ENCODE peak calls at places on chromosomes 16 and 17, in five cellular contexts. One of them, this sample, is unnamed.

GRCh38 chr17:48998557-48999440 is 1.6 kb downstream of the IGF2BP1 start:
- DNase-seq in A549: peak
- DNase-seq in SJCRH30: peak
- DNase-seq in small intestine: no peak
- DNase-seq in heart left ventricle: no peak
- DNase-seq in this sample: peak

GRCh38 chr16:23505180-23505665 is 5.1 kb downstream of the GGA2 start:
- DNase-seq in A549: no peak
- DNase-seq in SJCRH30: no peak
- DNase-seq in small intestine: no peak
- DNase-seq in heart left ventricle: no peak
- DNase-seq in this sample: peak

GRCh38 chr17:39573447-39574298 is 34.0 kb downstream of the NEUROD2 start:
- DNase-seq in A549: peak
- DNase-seq in SJCRH30: peak
- DNase-seq in small intestine: peak
- DNase-seq in heart left ventricle: peak
- DNase-seq in this sample: peak

GRCh38 chr17:61490540-61490975 is 38.3 kb downstream of the TBX4 start:
- DNase-seq in A549: peak
- DNase-seq in SJCRH30: no peak
- DNase-seq in small intestine: peak
- DNase-seq in heart left ventricle: no peak
- DNase-seq in this sample: no peak

GRCh38 chr17:5678171-5678570 is 93.9 kb upstream of the NLRP1 start:
- DNase-seq in A549: no peak
- DNase-seq in SJCRH30: no peak
- DNase-seq in small intestine: no peak
- DNase-seq in heart left ventricle: no peak
- DNase-seq in this sample: no peak

GRCh38 chr17:50173335-50173941 is 7.6 kb downstream of the SGCA start:
- DNase-seq in A549: peak
- DNase-seq in SJCRH30: no peak
- DNase-seq in small intestine: no peak
- DNase-seq in heart left ventricle: peak
- DNase-seq in this sample: no peak

GRCh38 chr17:4998027-4998665 is 396 bp downstream of the KIF1C start:
- DNase-seq in A549: peak
- DNase-seq in SJCRH30: peak
- DNase-seq in small intestine: no peak
- DNase-seq in heart left ventricle: peak
- DNase-seq in this sample: no peak

GRCh38 chr16:35180970-35181369 is 1721.6 kb downstream of the TP53TG3F start:
- DNase-seq in A549: no peak
- DNase-seq in SJCRH30: no peak
- DNase-seq in small intestine: no peak
- DNase-seq in heart left ventricle: no peak
- DNase-seq in this sample: no peak

GRCh38 chr16:27689711-27690110 is 139.8 kb downstream of the KATNIP start:
- DNase-seq in A549: no peak
- DNase-seq in SJCRH30: no peak
- DNase-seq in small intestine: no peak
- DNase-seq in heart left ventricle: peak
- DNase-seq in this sample: no peak

GRCh38 chr17:59753522-59754467 is 46.3 kb downstream of the VMP1 start:
- DNase-seq in A549: peak
- DNase-seq in SJCRH30: peak
- DNase-seq in small intestine: peak
- DNase-seq in heart left ventricle: no peak
- DNase-seq in this sample: peak

GRCh38 chr17:82400830-82401229 is 17.3 kb upstream of the HEXD start:
- DNase-seq in A549: no peak
- DNase-seq in SJCRH30: peak
- DNase-seq in small intestine: no peak
- DNase-seq in heart left ventricle: peak
- DNase-seq in this sample: no peak
- H3K27ac ChIP-seq in A549: no peak
- H3K27ac ChIP-seq in SJCRH30: peak
- H3K27ac ChIP-seq in small intestine: no peak
- H3K27ac ChIP-seq in heart left ventricle: no peak
- H3K27ac ChIP-seq in this sample: no peak

GRCh38 chr17:79664925-79665738 is 54.3 kb upstream of the RBFOX3 start:
- DNase-seq in A549: no peak
- DNase-seq in SJCRH30: no peak
- DNase-seq in small intestine: peak
- DNase-seq in heart left ventricle: peak
- DNase-seq in this sample: no peak
- H3K27ac ChIP-seq in A549: no peak
- H3K27ac ChIP-seq in SJCRH30: no peak
- H3K27ac ChIP-seq in small intestine: no peak
- H3K27ac ChIP-seq in heart left ventricle: no peak
- H3K27ac ChIP-seq in this sample: no peak

GRCh38 chr17:45345554-45346254 is 28.9 kb upstream of the MAP3K14 start:
- DNase-seq in A549: peak
- DNase-seq in SJCRH30: no peak
- DNase-seq in small intestine: peak
- DNase-seq in heart left ventricle: peak
- DNase-seq in this sample: peak
- H3K27ac ChIP-seq in A549: peak
- H3K27ac ChIP-seq in SJCRH30: no peak
- H3K27ac ChIP-seq in small intestine: no peak
- H3K27ac ChIP-seq in heart left ventricle: peak
- H3K27ac ChIP-seq in this sample: no peak

GRCh38 chr16:87791295-87792204 is 25.8 kb upstream of the KLHDC4 start:
- DNase-seq in A549: no peak
- DNase-seq in SJCRH30: no peak
- DNase-seq in small intestine: no peak
- DNase-seq in heart left ventricle: no peak
- DNase-seq in this sample: no peak

GRCh38 chr16:87789437-87790277 is 23.9 kb upstream of the KLHDC4 start:
- DNase-seq in A549: peak
- DNase-seq in SJCRH30: peak
- DNase-seq in small intestine: peak
- DNase-seq in heart left ventricle: no peak
- DNase-seq in this sample: no peak

GRCh38 chr16:87790278-87791023 is 24.7 kb upstream of the KLHDC4 start:
- DNase-seq in A549: peak
- DNase-seq in SJCRH30: peak
- DNase-seq in small intestine: peak
- DNase-seq in heart left ventricle: peak
- DNase-seq in this sample: no peak

GRCh38 chr16:87794485-87795078 is 28.8 kb upstream of the KLHDC4 start:
- DNase-seq in A549: no peak
- DNase-seq in SJCRH30: no peak
- DNase-seq in small intestine: no peak
- DNase-seq in heart left ventricle: no peak
- DNase-seq in this sample: no peak

DNA sequence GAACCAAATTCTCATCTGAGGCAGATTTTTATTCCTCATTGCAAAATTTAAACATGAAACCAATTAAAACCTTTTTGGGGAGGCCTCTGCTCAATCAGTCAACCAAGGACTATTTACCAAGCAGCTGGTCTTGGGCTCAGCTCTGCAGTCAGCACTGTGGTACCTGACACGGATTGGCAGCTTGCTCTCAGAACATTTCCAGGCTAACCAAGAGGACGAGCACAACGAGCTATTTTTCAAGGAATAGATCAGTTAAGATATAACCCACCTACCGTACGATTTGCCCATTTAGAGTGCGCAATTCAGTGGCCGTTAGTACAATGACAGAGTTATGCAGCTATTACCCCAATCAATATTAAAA is 26.4 kb upstream of the KLHDC4 start:
- DNase-seq in A549: no peak
- DNase-seq in SJCRH30: no peak
- DNase-seq in small intestine: no peak
- DNase-seq in heart left ventricle: no peak
- DNase-seq in this sample: no peak
- H3K27ac ChIP-seq in A549: peak
- H3K27ac ChIP-seq in SJCRH30: no peak
- H3K27ac ChIP-seq in small intestine: no peak
- H3K27ac ChIP-seq in heart left ventricle: no peak
- H3K27ac ChIP-seq in this sample: no peak

GRCh38 chr17:42520540-42520951 is 15.5 kb upstream of the NAGLU start:
- DNase-seq in A549: no peak
- DNase-seq in SJCRH30: peak
- DNase-seq in small intestine: no peak
- DNase-seq in heart left ventricle: no peak
- DNase-seq in this sample: no peak

GRCh38 chr17:42517516-42517915 is 18.5 kb upstream of the NAGLU start:
- DNase-seq in A549: peak
- DNase-seq in SJCRH30: peak
- DNase-seq in small intestine: peak
- DNase-seq in heart left ventricle: peak
- DNase-seq in this sample: peak

GRCh38 chr17:42519546-42520444 is 16.2 kb upstream of the NAGLU start:
- DNase-seq in A549: peak
- DNase-seq in SJCRH30: peak
- DNase-seq in small intestine: peak
- DNase-seq in heart left ventricle: peak
- DNase-seq in this sample: peak

GRCh38 chr17:42518755-42519545 is 17.1 kb upstream of the NAGLU start:
- DNase-seq in A549: peak
- DNase-seq in SJCRH30: peak
- DNase-seq in small intestine: peak
- DNase-seq in heart left ventricle: peak
- DNase-seq in this sample: no peak

GRCh38 chr17:42518046-42518754 is 17.8 kb upstream of the NAGLU start:
- DNase-seq in A549: peak
- DNase-seq in SJCRH30: peak
- DNase-seq in small intestine: peak
- DNase-seq in heart left ventricle: peak
- DNase-seq in this sample: peak
- H3K27ac ChIP-seq in A549: peak
- H3K27ac ChIP-seq in SJCRH30: peak
- H3K27ac ChIP-seq in small intestine: peak
- H3K27ac ChIP-seq in heart left ventricle: peak
- H3K27ac ChIP-seq in this sample: peak

DNA sequence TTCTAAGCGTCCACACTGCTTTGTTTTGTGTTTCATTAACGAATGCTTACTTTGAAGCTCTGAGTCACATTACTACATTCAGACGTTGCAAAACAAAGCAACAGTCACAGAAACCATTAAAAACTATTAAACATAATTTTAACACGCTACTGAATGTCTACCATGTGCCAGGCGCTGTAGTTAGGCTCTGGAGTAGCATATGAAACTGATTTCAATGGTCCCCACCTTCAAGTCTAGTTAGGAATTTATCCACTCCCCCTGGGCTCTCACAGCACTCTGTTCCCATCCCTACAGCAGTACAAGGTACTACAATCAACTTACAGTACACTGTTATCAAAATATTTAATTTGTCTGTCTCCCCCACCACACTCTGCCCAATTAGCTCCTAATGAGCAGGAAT is 631 bp downstream of the UTP6 start:
- DNase-seq in A549: no peak
- DNase-seq in SJCRH30: no peak
- DNase-seq in small intestine: peak
- DNase-seq in heart left ventricle: no peak
- DNase-seq in this sample: no peak
- H3K27ac ChIP-seq in A549: peak
- H3K27ac ChIP-seq in SJCRH30: peak
- H3K27ac ChIP-seq in small intestine: peak
- H3K27ac ChIP-seq in heart left ventricle: peak
- H3K27ac ChIP-seq in this sample: peak

This sample was measured in A673.